ENCODE peak calls at places on chromosomes 16 and 17, in eight cellular contexts. One of them, this sample, is unnamed. For H3K4me1, the result is how much of the 10 kb centered on the place peaks cover.

GRCh38 chr17:62405451-62405850 is 18.2 kb upstream of the METTL2A start:
- DNase-seq in IMR-90: peak
- DNase-seq in trophoblast cell: no peak
- DNase-seq in neuronal stem cell: no peak
- DNase-seq in heart right ventricle: no peak
- DNase-seq in SJCRH30: no peak
- DNase-seq in aorta: no peak
- DNase-seq in HepG2: no peak
- DNase-seq in this sample: no peak

GRCh38 chr17:27343972-27344607 is 50.2 kb downstream of the WSB1 start:
- DNase-seq in SJCRH30: no peak
- DNase-seq in trophoblast cell: no peak
- DNase-seq in heart right ventricle: no peak
- DNase-seq in aorta: peak
- DNase-seq in IMR-90: no peak
- DNase-seq in neuronal stem cell: no peak
- DNase-seq in HepG2: no peak
- DNase-seq in this sample: no peak

GRCh38 chr17:62626719-62627218 is 701 bp upstream of the MRC2 start:
- DNase-seq in heart right ventricle: peak
- DNase-seq in trophoblast cell: peak
- DNase-seq in HepG2: peak
- DNase-seq in SJCRH30: peak
- DNase-seq in aorta: peak
- DNase-seq in IMR-90: peak
- DNase-seq in neuronal stem cell: peak
- DNase-seq in this sample: peak

GRCh38 chr16:63813862-63814261 is 1308.0 kb downstream of the CDH11 start:
- DNase-seq in IMR-90: no peak
- DNase-seq in trophoblast cell: no peak
- DNase-seq in SJCRH30: no peak
- DNase-seq in heart right ventricle: no peak
- DNase-seq in neuronal stem cell: no peak
- DNase-seq in aorta: no peak
- DNase-seq in HepG2: no peak
- DNase-seq in this sample: no peak

GRCh38 chr16:50354629-50355456 is 13.9 kb downstream of the BRD7 start:
- DNase-seq in neuronal stem cell: no peak
- DNase-seq in HepG2: no peak
- DNase-seq in SJCRH30: no peak
- DNase-seq in IMR-90: no peak
- DNase-seq in trophoblast cell: peak
- DNase-seq in heart right ventricle: no peak
- DNase-seq in aorta: no peak
- DNase-seq in this sample: peak

GRCh38 chr17:39946551-39947330 is 16.1 kb upstream of the GSDMA start:
- DNase-seq in IMR-90: no peak
- DNase-seq in HepG2: no peak
- DNase-seq in SJCRH30: no peak
- DNase-seq in aorta: no peak
- DNase-seq in trophoblast cell: no peak
- DNase-seq in heart right ventricle: no peak
- DNase-seq in neuronal stem cell: no peak
- DNase-seq in this sample: no peak

GRCh38 chr16:57265850-57266530 is 18.5 kb downstream of the PLLP start:
- DNase-seq in neuronal stem cell: no peak
- DNase-seq in trophoblast cell: peak
- DNase-seq in IMR-90: no peak
- DNase-seq in heart right ventricle: peak
- DNase-seq in SJCRH30: peak
- DNase-seq in aorta: peak
- DNase-seq in HepG2: no peak
- DNase-seq in this sample: no peak

GRCh38 chr16:27189335-27189972 is 13.9 kb upstream of the KDM8 start:
- DNase-seq in IMR-90: no peak
- DNase-seq in heart right ventricle: no peak
- DNase-seq in aorta: peak
- DNase-seq in SJCRH30: peak
- DNase-seq in neuronal stem cell: no peak
- DNase-seq in trophoblast cell: no peak
- DNase-seq in HepG2: no peak
- DNase-seq in this sample: no peak

GRCh38 chr16:30934827-30935557 is 11.6 kb downstream of the FBXL19 start:
- DNase-seq in trophoblast cell: peak
- DNase-seq in heart right ventricle: no peak
- DNase-seq in IMR-90: peak
- DNase-seq in SJCRH30: peak
- DNase-seq in HepG2: peak
- DNase-seq in aorta: no peak
- DNase-seq in neuronal stem cell: no peak
- DNase-seq in this sample: no peak

GRCh38 chr17:7652659-7653343 is 2.1 kb downstream of the ATP1B2 start:
- DNase-seq in trophoblast cell: no peak
- DNase-seq in SJCRH30: no peak
- DNase-seq in neuronal stem cell: no peak
- DNase-seq in aorta: no peak
- DNase-seq in IMR-90: no peak
- DNase-seq in heart right ventricle: no peak
- DNase-seq in HepG2: no peak
- DNase-seq in this sample: no peak

DNA sequence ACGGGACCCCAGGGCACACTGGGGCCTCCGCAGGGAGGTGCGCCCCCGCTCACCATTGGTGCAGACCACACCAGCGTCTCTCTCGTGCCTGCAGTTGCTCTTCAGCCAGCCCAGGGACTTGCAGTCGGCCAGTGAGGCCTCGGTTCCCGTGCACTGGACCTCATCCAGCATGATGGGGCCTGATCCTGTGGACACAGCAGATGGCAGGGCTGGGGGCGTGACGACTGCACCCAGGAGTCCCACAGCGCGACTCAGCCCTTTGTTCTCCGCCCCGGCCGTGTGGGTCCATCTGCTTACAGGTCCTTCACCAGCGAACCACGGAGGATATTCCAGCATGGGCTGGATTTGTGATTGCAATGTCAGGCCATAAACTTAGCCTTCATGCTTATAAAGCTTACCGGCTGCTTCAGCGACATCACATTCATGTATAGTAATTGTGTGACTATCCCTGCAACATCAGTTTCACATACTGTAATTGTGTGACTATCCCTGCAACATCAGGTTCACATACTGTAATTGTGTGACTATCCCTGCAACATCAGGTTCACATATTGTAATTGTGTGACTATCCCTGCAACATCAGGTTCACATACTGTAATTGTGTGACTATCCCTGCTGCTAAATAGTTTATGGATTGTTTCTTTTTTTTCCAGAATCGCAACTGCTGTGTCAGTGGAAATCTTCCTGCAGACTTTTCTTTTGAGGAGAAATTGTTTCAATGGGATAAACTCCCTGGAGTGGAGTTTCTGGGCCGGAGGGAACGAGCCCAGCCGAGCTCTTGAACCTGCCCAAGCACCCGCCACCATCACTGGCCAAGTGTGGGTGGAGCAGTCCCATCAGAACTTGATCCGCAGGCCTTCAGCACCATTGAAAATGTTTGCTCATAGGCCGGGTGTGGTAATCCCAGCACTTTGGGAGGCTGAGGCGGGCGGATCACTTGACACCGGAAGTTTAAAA is 4.8 kb downstream of the LGALS3BP start:
- DNase-seq in heart right ventricle: peak
- DNase-seq in trophoblast cell: peak
- DNase-seq in neuronal stem cell: no peak
- DNase-seq in SJCRH30: peak
- DNase-seq in aorta: peak
- DNase-seq in IMR-90: peak
- DNase-seq in HepG2: no peak
- DNase-seq in this sample: no peak
- H3K4me1 ChIP-seq in heart right ventricle: half or more
- H3K4me1 ChIP-seq in trophoblast cell: under half
- H3K4me1 ChIP-seq in neuronal stem cell: under half
- H3K4me1 ChIP-seq in SJCRH30: under half
- H3K4me1 ChIP-seq in aorta: under half
- H3K4me1 ChIP-seq in IMR-90: under half
- H3K4me1 ChIP-seq in HepG2: half or more
- H3K4me1 ChIP-seq in this sample: under half

GRCh38 chr17:38451030-38451839 is 23.0 kb downstream of the ARHGAP23 start:
- DNase-seq in heart right ventricle: peak
- DNase-seq in aorta: peak
- DNase-seq in HepG2: peak
- DNase-seq in SJCRH30: peak
- DNase-seq in trophoblast cell: peak
- DNase-seq in neuronal stem cell: no peak
- DNase-seq in IMR-90: peak
- DNase-seq in this sample: peak
- H3K4me3 ChIP-seq in heart right ventricle: peak
- H3K4me3 ChIP-seq in aorta: no peak
- H3K4me3 ChIP-seq in HepG2: no peak
- H3K4me3 ChIP-seq in SJCRH30: peak
- H3K4me3 ChIP-seq in trophoblast cell: no peak
- H3K4me3 ChIP-seq in neuronal stem cell: peak
- H3K4me3 ChIP-seq in IMR-90: peak
- H3K4me3 ChIP-seq in this sample: peak

GRCh38 chr17:43905400-43905984 is 1.8 kb downstream of the MPP2 start:
- DNase-seq in aorta: no peak
- DNase-seq in neuronal stem cell: peak
- DNase-seq in SJCRH30: no peak
- DNase-seq in heart right ventricle: no peak
- DNase-seq in IMR-90: no peak
- DNase-seq in trophoblast cell: no peak
- DNase-seq in HepG2: no peak
- DNase-seq in this sample: no peak
- H3K27ac ChIP-seq in aorta: no peak
- H3K27ac ChIP-seq in neuronal stem cell: peak
- H3K27ac ChIP-seq in SJCRH30: no peak
- H3K27ac ChIP-seq in heart right ventricle: no peak
- H3K27ac ChIP-seq in IMR-90: no peak
- H3K27ac ChIP-seq in trophoblast cell: no peak
- H3K27ac ChIP-seq in HepG2: no peak
- H3K27ac ChIP-seq in this sample: no peak

GRCh38 chr16:1345087-1345486 is 6.6 kb downstream of the TSR3 start:
- DNase-seq in IMR-90: no peak
- DNase-seq in HepG2: no peak
- DNase-seq in heart right ventricle: no peak
- DNase-seq in trophoblast cell: no peak
- DNase-seq in neuronal stem cell: no peak
- DNase-seq in aorta: no peak
- DNase-seq in SJCRH30: peak
- DNase-seq in this sample: no peak

GRCh38 chr16:1347962-1348361 is 3.7 kb downstream of the TSR3 start:
- DNase-seq in IMR-90: no peak
- DNase-seq in trophoblast cell: no peak
- DNase-seq in heart right ventricle: no peak
- DNase-seq in SJCRH30: no peak
- DNase-seq in aorta: no peak
- DNase-seq in HepG2: no peak
- DNase-seq in neuronal stem cell: no peak
- DNase-seq in this sample: no peak

GRCh38 chr16:1345651-1346421 is 5.8 kb downstream of the TSR3 start:
- DNase-seq in SJCRH30: no peak
- DNase-seq in IMR-90: no peak
- DNase-seq in aorta: no peak
- DNase-seq in trophoblast cell: no peak
- DNase-seq in neuronal stem cell: no peak
- DNase-seq in HepG2: no peak
- DNase-seq in heart right ventricle: no peak
- DNase-seq in this sample: no peak

GRCh38 chr16:1347286-1347855 is 4.3 kb downstream of the TSR3 start:
- DNase-seq in IMR-90: no peak
- DNase-seq in trophoblast cell: no peak
- DNase-seq in heart right ventricle: no peak
- DNase-seq in HepG2: no peak
- DNase-seq in SJCRH30: no peak
- DNase-seq in neuronal stem cell: no peak
- DNase-seq in aorta: no peak
- DNase-seq in this sample: no peak

DNA sequence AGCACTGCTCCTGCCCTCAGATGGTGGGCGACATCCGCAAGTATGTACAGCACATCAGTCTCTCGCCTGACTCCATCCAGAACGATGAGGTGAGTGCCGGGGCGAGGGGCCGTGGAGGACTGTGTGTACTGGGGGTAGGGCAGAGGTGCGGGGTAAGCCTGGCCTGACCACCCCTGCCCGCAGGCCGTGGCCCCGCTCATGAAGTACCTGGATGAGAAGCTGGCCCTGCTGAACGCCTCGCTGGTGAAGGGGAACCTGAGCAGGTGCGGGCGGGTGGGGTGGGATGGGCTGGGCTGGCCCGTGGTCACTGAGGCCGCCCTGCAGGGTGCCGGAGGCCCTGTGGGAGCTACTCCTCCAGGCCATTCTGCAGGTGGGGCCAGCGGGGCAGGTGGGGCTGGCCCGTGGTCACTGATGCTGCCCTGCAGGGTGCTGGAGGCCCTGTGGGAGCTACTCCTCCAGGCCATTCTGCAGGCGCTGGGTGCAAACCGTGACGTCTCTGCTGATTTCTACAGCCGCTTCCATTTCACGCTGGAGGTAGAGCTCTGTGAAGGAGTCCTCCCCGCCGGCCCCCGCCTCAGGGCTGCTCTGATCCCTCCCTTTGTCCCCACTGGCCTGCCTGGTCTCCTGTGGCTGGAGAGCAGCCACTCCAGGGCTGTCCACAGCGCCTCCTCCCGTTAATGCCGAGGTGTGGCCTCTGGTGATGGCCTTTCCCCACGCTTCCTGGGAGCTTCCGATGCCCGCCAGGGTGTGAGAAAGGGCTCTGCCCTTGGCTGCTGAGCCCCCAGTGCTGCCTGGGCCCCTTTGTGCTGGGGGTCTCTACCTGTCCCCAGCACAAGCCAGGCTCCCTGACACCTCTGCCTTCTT is 5.0 kb downstream of the TSR3 start:
- DNase-seq in HepG2: no peak
- DNase-seq in heart right ventricle: no peak
- DNase-seq in SJCRH30: no peak
- DNase-seq in aorta: no peak
- DNase-seq in trophoblast cell: peak
- DNase-seq in IMR-90: no peak
- DNase-seq in neuronal stem cell: no peak
- DNase-seq in this sample: no peak
- H3K4me1 ChIP-seq in HepG2: under half
- H3K4me1 ChIP-seq in heart right ventricle: under half
- H3K4me1 ChIP-seq in SJCRH30: under half
- H3K4me1 ChIP-seq in aorta: under half
- H3K4me1 ChIP-seq in trophoblast cell: under half
- H3K4me1 ChIP-seq in IMR-90: under half
- H3K4me1 ChIP-seq in neuronal stem cell: under half
- H3K4me1 ChIP-seq in this sample: under half

This sample was measured in SJSA1.